ENCODE peak calls at places on chromosomes 2 and 18, in five cellular contexts. Z is HTR-8/SVneo, P is Kasumi-1, A is GM20000, V is Daoy. S is an unnamed sample.

GRCh38 chr2:198476007-198476406 is 671.6 kb downstream of the PLCL1 start:
- DNase-seq in P (no peak), A (no peak), Z (no peak), V (no peak), S (no peak)

GRCh38 chr2:225103737-225104141 is 61.5 kb upstream of the DOCK10 start:
- DNase-seq in Z (no peak), P (no peak), A (no peak), V (peak), S (peak)

GRCh38 chr18:63299837-63300787 is 19.5 kb downstream of the BCL2 start:
- DNase-seq in A (peak), V (no peak), P (no peak), Z (no peak), S (no peak)

GRCh38 chr18:62384610-62385097 is 59.5 kb downstream of the TNFRSF11A start:
- DNase-seq in P (no peak), A (no peak), Z (peak), V (no peak), S (no peak)

GRCh38 chr2:16179701-16180402 is 239.5 kb downstream of the MYCN start:
- DNase-seq in A (no peak), Z (no peak), P (no peak), V (no peak), S (no peak)

GRCh38 chr2:170878061-170878460 is 51.0 kb upstream of the GORASP2 start:
- DNase-seq in Z (no peak), P (no peak), A (no peak), V (no peak), S (peak)

GRCh38 chr18:23964282-23965238 is 50.0 kb upstream of the TTC39C start:
- DNase-seq in Z (no peak), A (no peak), P (no peak), V (no peak), S (no peak)

GRCh38 chr2:239706407-239706806 is 305.6 kb upstream of the HDAC4 start:
- DNase-seq in V (no peak), A (no peak), P (no peak), Z (no peak), S (no peak)

GRCh38 chr2:234548720-234549420 is 52.0 kb upstream of the ARL4C start:
- DNase-seq in A (no peak), P (no peak), V (peak), Z (no peak), S (peak)

GRCh38 chr2:27723372-27724144 is 48.0 kb upstream of the MRPL33 start:
- DNase-seq in V (peak), P (peak), A (peak), Z (peak), S (peak)

S was measured in AG08395.